ENCODE peak calls at places on chromosomes 1 and 21, in seven cellular contexts. One of them, this sample, is unnamed.

GRCh38 chr1:169892819-169893644 is 664 bp downstream of the SCYL3 start:
- DNase-seq in sigmoid colon: peak; percentile 78
- DNase-seq in brain microvascular endothelial cell: peak; percentile 14
- DNase-seq in neural progenitor cell: peak; percentile 11
- DNase-seq in stomach: no peak
- DNase-seq in DND-41: peak; percentile 46
- DNase-seq in heart right ventricle: no peak
- DNase-seq in this sample: peak; percentile 26

GRCh38 chr1:65921461-65921860 is 128.8 kb downstream of the PDE4B start:
- DNase-seq in sigmoid colon: no peak
- DNase-seq in brain microvascular endothelial cell: no peak
- DNase-seq in stomach: no peak
- DNase-seq in neural progenitor cell: no peak
- DNase-seq in heart right ventricle: no peak
- DNase-seq in DND-41: no peak
- DNase-seq in this sample: no peak

GRCh38 chr1:59020151-59020997 is 236.5 kb upstream of the JUN start:
- DNase-seq in heart right ventricle: peak; percentile 24
- DNase-seq in stomach: peak; percentile 56
- DNase-seq in sigmoid colon: peak; percentile 84
- DNase-seq in neural progenitor cell: no peak
- DNase-seq in DND-41: peak; percentile 76
- DNase-seq in brain microvascular endothelial cell: peak; percentile 65
- DNase-seq in this sample: peak; percentile 73

GRCh38 chr21:38802050-38803026 is 3.4 kb upstream of the ETS2 start:
- DNase-seq in stomach: no peak
- DNase-seq in neural progenitor cell: no peak
- DNase-seq in brain microvascular endothelial cell: no peak
- DNase-seq in sigmoid colon: no peak
- DNase-seq in DND-41: no peak
- DNase-seq in heart right ventricle: no peak
- DNase-seq in this sample: no peak

GRCh38 chr1:173024543-173024942 is 26.2 kb downstream of the TNFSF18 start:
- DNase-seq in brain microvascular endothelial cell: no peak
- DNase-seq in neural progenitor cell: no peak
- DNase-seq in heart right ventricle: no peak
- DNase-seq in sigmoid colon: no peak
- DNase-seq in stomach: no peak
- DNase-seq in DND-41: no peak
- DNase-seq in this sample: no peak

GRCh38 chr1:87518794-87519193 is 190.1 kb downstream of the LMO4 start:
- DNase-seq in DND-41: no peak
- DNase-seq in sigmoid colon: no peak
- DNase-seq in heart right ventricle: no peak
- DNase-seq in brain microvascular endothelial cell: no peak
- DNase-seq in stomach: no peak
- DNase-seq in neural progenitor cell: no peak
- DNase-seq in this sample: no peak

GRCh38 chr1:201215531-201216357 is 25.1 kb downstream of the IGFN1 start:
- DNase-seq in brain microvascular endothelial cell: no peak
- DNase-seq in sigmoid colon: no peak
- DNase-seq in stomach: no peak
- DNase-seq in DND-41: no peak
- DNase-seq in neural progenitor cell: no peak
- DNase-seq in heart right ventricle: no peak
- DNase-seq in this sample: no peak

GRCh38 chr1:66371233-66372005 is 162.5 kb upstream of the SGIP1 start:
- DNase-seq in neural progenitor cell: no peak
- DNase-seq in stomach: no peak
- DNase-seq in DND-41: no peak
- DNase-seq in brain microvascular endothelial cell: peak; percentile 89
- DNase-seq in sigmoid colon: no peak
- DNase-seq in heart right ventricle: no peak
- DNase-seq in this sample: no peak

GRCh38 chr1:86779308-86780191 is 75.2 kb downstream of the SH3GLB1 start:
- DNase-seq in DND-41: no peak
- DNase-seq in sigmoid colon: no peak
- DNase-seq in brain microvascular endothelial cell: peak; percentile 63
- DNase-seq in stomach: peak; percentile 40
- DNase-seq in heart right ventricle: no peak
- DNase-seq in neural progenitor cell: no peak
- DNase-seq in this sample: peak; percentile 58

GRCh38 chr1:209208648-209209047 is 374.9 kb upstream of the CAMK1G start:
- DNase-seq in heart right ventricle: no peak
- DNase-seq in neural progenitor cell: no peak
- DNase-seq in DND-41: no peak
- DNase-seq in stomach: no peak
- DNase-seq in sigmoid colon: no peak
- DNase-seq in brain microvascular endothelial cell: no peak
- DNase-seq in this sample: no peak

GRCh38 chr1:73947009-73947408 is 251.0 kb downstream of the LRRIQ3 start:
- DNase-seq in heart right ventricle: no peak
- DNase-seq in sigmoid colon: no peak
- DNase-seq in brain microvascular endothelial cell: no peak
- DNase-seq in neural progenitor cell: no peak
- DNase-seq in stomach: no peak
- DNase-seq in DND-41: no peak
- DNase-seq in this sample: no peak

GRCh38 chr1:194295690-194296089 is 1109.3 kb upstream of the B3GALT2 start:
- DNase-seq in sigmoid colon: no peak
- DNase-seq in heart right ventricle: no peak
- DNase-seq in brain microvascular endothelial cell: peak; percentile 40
- DNase-seq in stomach: no peak
- DNase-seq in neural progenitor cell: peak; percentile 68
- DNase-seq in DND-41: no peak
- DNase-seq in this sample: no peak

GRCh38 chr1:47758341-47759237 is 238.6 kb downstream of the TRABD2B start:
- DNase-seq in stomach: no peak
- DNase-seq in heart right ventricle: no peak
- DNase-seq in brain microvascular endothelial cell: peak; percentile 86
- DNase-seq in sigmoid colon: peak; percentile 41
- DNase-seq in DND-41: no peak
- DNase-seq in neural progenitor cell: no peak
- DNase-seq in this sample: no peak

GRCh38 chr1:204442376-204443259 is 31.0 kb upstream of the PPP1R15B start:
- DNase-seq in DND-41: no peak
- DNase-seq in heart right ventricle: no peak
- DNase-seq in stomach: no peak
- DNase-seq in brain microvascular endothelial cell: no peak
- DNase-seq in neural progenitor cell: no peak
- DNase-seq in sigmoid colon: no peak
- DNase-seq in this sample: no peak

GRCh38 chr1:16342331-16343062 is 9.8 kb downstream of the FBXO42 start:
- DNase-seq in neural progenitor cell: no peak
- DNase-seq in sigmoid colon: peak; percentile 58
- DNase-seq in heart right ventricle: no peak
- DNase-seq in stomach: no peak
- DNase-seq in DND-41: no peak
- DNase-seq in brain microvascular endothelial cell: no peak
- DNase-seq in this sample: no peak

GRCh38 chr1:82848043-82848442 is 1047.3 kb downstream of the ADGRL2 start:
- DNase-seq in neural progenitor cell: peak; percentile 29
- DNase-seq in DND-41: no peak
- DNase-seq in heart right ventricle: no peak
- DNase-seq in stomach: no peak
- DNase-seq in sigmoid colon: no peak
- DNase-seq in brain microvascular endothelial cell: no peak
- DNase-seq in this sample: no peak

GRCh38 chr1:88736633-88737248 is 52.7 kb downstream of the PKN2 start:
- DNase-seq in stomach: no peak
- DNase-seq in heart right ventricle: no peak
- DNase-seq in neural progenitor cell: peak; percentile 25
- DNase-seq in DND-41: peak; percentile 32
- DNase-seq in sigmoid colon: no peak
- DNase-seq in brain microvascular endothelial cell: peak; percentile 46
- DNase-seq in this sample: peak; percentile 24

DNA sequence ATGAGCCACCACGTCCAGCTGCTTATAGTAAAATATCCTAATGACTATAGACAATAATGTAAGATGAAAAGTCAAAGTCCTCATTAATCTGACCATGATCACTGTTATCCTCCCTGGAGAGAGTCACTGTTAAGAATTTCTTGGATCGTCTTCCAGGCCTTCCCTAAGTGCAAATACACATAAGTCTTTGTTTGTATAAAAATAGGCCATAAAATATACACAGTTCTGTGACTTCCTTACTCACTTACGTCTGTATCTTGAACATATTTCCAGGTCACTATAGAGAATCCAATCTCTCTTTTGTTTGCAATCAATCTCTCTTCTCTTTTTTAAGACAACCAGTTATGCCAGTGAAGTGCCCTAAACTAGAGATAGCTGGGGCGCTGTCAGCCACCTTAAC is 89.1 kb upstream of the LYST start:
- DNase-seq in brain microvascular endothelial cell: no peak
- DNase-seq in stomach: no peak
- DNase-seq in DND-41: no peak
- DNase-seq in sigmoid colon: no peak
- DNase-seq in neural progenitor cell: no peak
- DNase-seq in heart right ventricle: no peak
- DNase-seq in this sample: no peak
- H3K27ac ChIP-seq in brain microvascular endothelial cell: no peak overlapping the region
- H3K27ac ChIP-seq in stomach: no peak overlapping the region
- H3K27ac ChIP-seq in DND-41: no peak overlapping the region
- H3K27ac ChIP-seq in sigmoid colon: no peak overlapping the region
- H3K27ac ChIP-seq in neural progenitor cell: no peak overlapping the region
- H3K27ac ChIP-seq in heart right ventricle: no peak overlapping the region
- H3K27ac ChIP-seq in this sample: no peak overlapping the region

GRCh38 chr21:31656199-31657095 is 3.0 kb upstream of the SOD1 start:
- DNase-seq in DND-41: no peak
- DNase-seq in stomach: no peak
- DNase-seq in neural progenitor cell: no peak
- DNase-seq in brain microvascular endothelial cell: no peak
- DNase-seq in sigmoid colon: no peak
- DNase-seq in heart right ventricle: no peak
- DNase-seq in this sample: no peak
- TF ChIP-seq CTCF in DND-41: no peak
- TF ChIP-seq CTCF in stomach: no peak
- TF ChIP-seq CTCF in neural progenitor cell: no peak
- TF ChIP-seq CTCF in brain microvascular endothelial cell: no peak
- TF ChIP-seq CTCF in sigmoid colon: no peak
- TF ChIP-seq CTCF in heart right ventricle: no peak
- TF ChIP-seq CTCF in this sample: no peak

GRCh38 chr1:94656982-94657381 is 115.4 kb upstream of the F3 start:
- DNase-seq in stomach: no peak
- DNase-seq in heart right ventricle: no peak
- DNase-seq in neural progenitor cell: no peak
- DNase-seq in sigmoid colon: no peak
- DNase-seq in brain microvascular endothelial cell: no peak
- DNase-seq in DND-41: no peak
- DNase-seq in this sample: no peak

GRCh38 chr1:94653454-94653853 is 111.9 kb upstream of the F3 start:
- DNase-seq in brain microvascular endothelial cell: no peak
- DNase-seq in DND-41: no peak
- DNase-seq in neural progenitor cell: no peak
- DNase-seq in sigmoid colon: no peak
- DNase-seq in heart right ventricle: no peak
- DNase-seq in stomach: no peak
- DNase-seq in this sample: no peak

GRCh38 chr1:94654919-94655318 is 113.4 kb upstream of the F3 start:
- DNase-seq in heart right ventricle: no peak
- DNase-seq in DND-41: no peak
- DNase-seq in brain microvascular endothelial cell: no peak
- DNase-seq in sigmoid colon: no peak
- DNase-seq in neural progenitor cell: no peak
- DNase-seq in stomach: no peak
- DNase-seq in this sample: no peak

GRCh38 chr1:94654031-94654430 is 112.5 kb upstream of the F3 start:
- DNase-seq in DND-41: no peak
- DNase-seq in stomach: no peak
- DNase-seq in heart right ventricle: no peak
- DNase-seq in sigmoid colon: no peak
- DNase-seq in brain microvascular endothelial cell: peak; percentile 53
- DNase-seq in neural progenitor cell: no peak
- DNase-seq in this sample: peak; percentile 68

DNA sequence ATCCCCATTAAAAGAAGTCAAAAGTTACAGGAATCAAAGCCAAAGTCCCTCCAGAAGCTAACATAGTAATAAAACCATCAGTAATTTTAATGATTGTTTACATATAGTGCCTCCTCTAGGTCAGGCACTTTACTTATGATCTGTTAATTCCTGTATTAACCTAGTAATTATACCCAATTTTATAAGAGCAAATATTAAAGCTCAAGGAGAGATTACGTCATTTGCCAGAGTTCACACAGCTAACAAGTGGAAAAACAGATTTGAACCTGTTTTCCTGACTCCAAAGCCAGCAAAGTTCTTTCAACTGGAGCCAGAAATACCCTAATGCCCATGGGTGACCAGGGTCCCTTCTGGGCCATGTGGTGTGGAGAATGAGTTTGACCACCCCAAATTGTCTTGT is 112.9 kb upstream of the F3 start:
- DNase-seq in sigmoid colon: no peak
- DNase-seq in heart right ventricle: no peak
- DNase-seq in brain microvascular endothelial cell: no peak
- DNase-seq in stomach: no peak
- DNase-seq in DND-41: no peak
- DNase-seq in neural progenitor cell: no peak
- DNase-seq in this sample: no peak
- H3K27ac ChIP-seq in sigmoid colon: no peak overlapping the region
- H3K27ac ChIP-seq in heart right ventricle: no peak overlapping the region
- H3K27ac ChIP-seq in brain microvascular endothelial cell: no peak overlapping the region
- H3K27ac ChIP-seq in stomach: no peak overlapping the region
- H3K27ac ChIP-seq in DND-41: no peak overlapping the region
- H3K27ac ChIP-seq in neural progenitor cell: no peak overlapping the region
- H3K27ac ChIP-seq in this sample: no peak overlapping the region

DNA sequence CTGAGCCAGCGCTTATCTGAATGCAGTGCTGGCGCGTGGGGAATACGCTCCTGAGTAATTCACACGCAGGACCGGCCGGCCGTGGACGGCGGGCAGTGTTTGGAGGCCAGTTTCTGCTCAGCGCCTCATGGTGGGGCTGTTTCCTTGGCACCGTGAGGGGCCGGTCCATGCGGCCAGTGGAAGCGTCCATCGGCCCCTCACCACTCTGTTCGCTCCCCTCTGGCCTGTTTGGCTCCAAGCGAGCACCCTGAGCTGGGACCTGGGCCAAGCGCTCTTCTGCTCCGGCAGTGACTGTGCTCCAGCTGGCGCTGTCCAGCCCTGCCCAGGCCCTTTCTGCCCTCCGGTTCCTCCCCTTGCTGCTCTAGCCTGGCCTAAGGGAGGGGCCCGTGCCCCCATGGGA is 16.3 kb upstream of the PLCH2 start:
- DNase-seq in brain microvascular endothelial cell: no peak
- DNase-seq in stomach: peak; percentile 38
- DNase-seq in sigmoid colon: no peak
- DNase-seq in neural progenitor cell: peak; percentile 57
- DNase-seq in DND-41: no peak
- DNase-seq in heart right ventricle: peak; percentile 63
- DNase-seq in this sample: no peak
- TF ChIP-seq CTCF in brain microvascular endothelial cell: peak; percentile 48
- TF ChIP-seq CTCF in stomach: peak; percentile 11
- TF ChIP-seq CTCF in sigmoid colon: no peak
- TF ChIP-seq CTCF in neural progenitor cell: peak; percentile 34
- TF ChIP-seq CTCF in DND-41: no peak
- TF ChIP-seq CTCF in heart right ventricle: peak; percentile 35
- TF ChIP-seq CTCF in this sample: no peak

This sample was measured in RWPE1.